ENCODE peak calls at places on chromosomes 11 and 22, in seven cellular contexts. One of them, this sample, is unnamed.

GRCh38 chr22:19728836-19729235 is 5.5 kb downstream of the GP1BB start:
- DNase-seq in HuH-7: no peak
- DNase-seq in SK-N-SH: peak; percentile 66
- DNase-seq in heart right ventricle: no peak
- DNase-seq in activated CD4-positive, alpha-beta T cell treated with anti-CD3 and anti-CD28 coated beads, Interleukin-2, amount 10 ng/mL, durations not matched to agents 7 days and 5 days: no peak
- DNase-seq in lower leg skin: no peak
- DNase-seq in kidney: no peak
- DNase-seq in this sample: no peak

GRCh38 chr22:24247564-24248344 is 2.9 kb upstream of the GGT5 start:
- DNase-seq in kidney: peak; percentile 98
- DNase-seq in SK-N-SH: peak; percentile 97
- DNase-seq in HuH-7: peak; percentile 98
- DNase-seq in lower leg skin: peak; percentile 98
- DNase-seq in activated CD4-positive, alpha-beta T cell treated with anti-CD3 and anti-CD28 coated beads, Interleukin-2, amount 10 ng/mL, durations not matched to agents 7 days and 5 days: peak; percentile 51
- DNase-seq in heart right ventricle: peak; percentile 89
- DNase-seq in this sample: peak; percentile 57

GRCh38 chr11:21421930-21422329 is 752.5 kb downstream of the NELL1 start:
- DNase-seq in lower leg skin: no peak
- DNase-seq in HuH-7: no peak
- DNase-seq in SK-N-SH: no peak
- DNase-seq in heart right ventricle: no peak
- DNase-seq in activated CD4-positive, alpha-beta T cell treated with anti-CD3 and anti-CD28 coated beads, Interleukin-2, amount 10 ng/mL, durations not matched to agents 7 days and 5 days: no peak
- DNase-seq in kidney: no peak
- DNase-seq in this sample: no peak

GRCh38 chr22:24133187-24133965 is 47.9 kb upstream of the SUSD2 start:
- DNase-seq in heart right ventricle: no peak
- DNase-seq in activated CD4-positive, alpha-beta T cell treated with anti-CD3 and anti-CD28 coated beads, Interleukin-2, amount 10 ng/mL, durations not matched to agents 7 days and 5 days: peak; percentile 36
- DNase-seq in SK-N-SH: no peak
- DNase-seq in lower leg skin: no peak
- DNase-seq in kidney: no peak
- DNase-seq in HuH-7: no peak
- DNase-seq in this sample: no peak

GRCh38 chr22:20551805-20552449 is 44.5 kb downstream of the MED15 start:
- DNase-seq in SK-N-SH: no peak
- DNase-seq in kidney: no peak
- DNase-seq in HuH-7: peak; percentile 40
- DNase-seq in activated CD4-positive, alpha-beta T cell treated with anti-CD3 and anti-CD28 coated beads, Interleukin-2, amount 10 ng/mL, durations not matched to agents 7 days and 5 days: peak; percentile 7
- DNase-seq in lower leg skin: no peak
- DNase-seq in heart right ventricle: peak; percentile 52
- DNase-seq in this sample: no peak

GRCh38 chr11:3104051-3104714 is 47.0 kb upstream of the CARS1 start:
- DNase-seq in heart right ventricle: no peak
- DNase-seq in kidney: peak; percentile 73
- DNase-seq in SK-N-SH: peak; percentile 34
- DNase-seq in lower leg skin: peak; percentile 83
- DNase-seq in activated CD4-positive, alpha-beta T cell treated with anti-CD3 and anti-CD28 coated beads, Interleukin-2, amount 10 ng/mL, durations not matched to agents 7 days and 5 days: no peak
- DNase-seq in HuH-7: no peak
- DNase-seq in this sample: no peak

GRCh38 chr11:12692238-12693074 is 18.2 kb downstream of the TEAD1 start:
- DNase-seq in HuH-7: peak; percentile 73
- DNase-seq in SK-N-SH: peak; percentile 74
- DNase-seq in kidney: peak; percentile 97
- DNase-seq in lower leg skin: peak; percentile 92
- DNase-seq in heart right ventricle: peak; percentile 84
- DNase-seq in activated CD4-positive, alpha-beta T cell treated with anti-CD3 and anti-CD28 coated beads, Interleukin-2, amount 10 ng/mL, durations not matched to agents 7 days and 5 days: no peak
- DNase-seq in this sample: no peak

GRCh38 chr11:105245781-105246315 is 106.3 kb upstream of the CARD18 start:
- DNase-seq in lower leg skin: no peak
- DNase-seq in activated CD4-positive, alpha-beta T cell treated with anti-CD3 and anti-CD28 coated beads, Interleukin-2, amount 10 ng/mL, durations not matched to agents 7 days and 5 days: no peak
- DNase-seq in HuH-7: no peak
- DNase-seq in kidney: no peak
- DNase-seq in heart right ventricle: no peak
- DNase-seq in SK-N-SH: no peak
- DNase-seq in this sample: no peak

GRCh38 chr22:27627901-27628300 is 173.7 kb downstream of the MN1 start:
- DNase-seq in activated CD4-positive, alpha-beta T cell treated with anti-CD3 and anti-CD28 coated beads, Interleukin-2, amount 10 ng/mL, durations not matched to agents 7 days and 5 days: no peak
- DNase-seq in lower leg skin: no peak
- DNase-seq in heart right ventricle: no peak
- DNase-seq in kidney: no peak
- DNase-seq in SK-N-SH: no peak
- DNase-seq in HuH-7: no peak
- DNase-seq in this sample: no peak

GRCh38 chr11:10109836-10110235 is 184.2 kb downstream of the SBF2 start:
- DNase-seq in SK-N-SH: no peak
- DNase-seq in lower leg skin: no peak
- DNase-seq in heart right ventricle: no peak
- DNase-seq in HuH-7: no peak
- DNase-seq in kidney: no peak
- DNase-seq in activated CD4-positive, alpha-beta T cell treated with anti-CD3 and anti-CD28 coated beads, Interleukin-2, amount 10 ng/mL, durations not matched to agents 7 days and 5 days: no peak
- DNase-seq in this sample: no peak

GRCh38 chr22:31346255-31346732 is at the start of gene PATZ1:
- DNase-seq in kidney: peak; percentile 90
- DNase-seq in activated CD4-positive, alpha-beta T cell treated with anti-CD3 and anti-CD28 coated beads, Interleukin-2, amount 10 ng/mL, durations not matched to agents 7 days and 5 days: peak; percentile 87
- DNase-seq in SK-N-SH: peak; percentile 94
- DNase-seq in lower leg skin: peak; percentile 93
- DNase-seq in HuH-7: peak; percentile 86
- DNase-seq in heart right ventricle: no peak
- DNase-seq in this sample: peak; percentile 75

GRCh38 chr11:2380807-2381350 is 3.8 kb downstream of the CD81 start:
- DNase-seq in SK-N-SH: no peak
- DNase-seq in activated CD4-positive, alpha-beta T cell treated with anti-CD3 and anti-CD28 coated beads, Interleukin-2, amount 10 ng/mL, durations not matched to agents 7 days and 5 days: no peak
- DNase-seq in kidney: peak; percentile 95
- DNase-seq in HuH-7: no peak
- DNase-seq in heart right ventricle: peak; percentile 74
- DNase-seq in lower leg skin: peak; percentile 95
- DNase-seq in this sample: no peak

This sample was measured in NCI-H1694.